ENCODE peak calls at places on chromosomes 12 and 14, in six cellular contexts. I is esophagus muscularis mucosa, L is A549, S is SK-N-SH, H is HepG2, F is GM12878. W is an unnamed sample.

GRCh38 chr14:73788871-73789590 is 62.6 kb upstream of the PTGR2 start:
- DNase-seq in I (no peak), L (no peak), S (no peak), H (no peak), F (no peak), W (no peak)

GRCh38 chr14:49982082-49982481 is 89.2 kb downstream of the ARF6 start:
- DNase-seq in I (no peak), L (no peak), S (no peak), H (no peak), F (no peak), W (no peak)

GRCh38 chr14:54450535-54450934 is 9.4 kb upstream of the CNIH1 start:
- DNase-seq in I (no peak), L (no peak), S (peak; percentile 39), H (no peak), F (peak; percentile 42), W (no peak)

GRCh38 chr14:49881296-49882006 is 11.4 kb upstream of the ARF6 start:
- DNase-seq in I (no peak), L (no peak), S (no peak), H (no peak), F (no peak), W (no peak)

GRCh38 chr12:11689591-11690158 is 40.2 kb downstream of the ETV6 start:
- DNase-seq in I (no peak), L (no peak), S (peak; percentile 75), H (no peak), F (no peak), W (no peak)

GRCh38 chr12:42575717-42576116 is 13.8 kb downstream of the PRICKLE1 start:
- DNase-seq in I (no peak), L (no peak), S (no peak), H (no peak), F (no peak), W (no peak)

GRCh38 chr14:103070971-103071542 is 13.0 kb upstream of the LBHD2 start:
- DNase-seq in I (no peak), L (no peak), S (no peak), H (no peak), F (no peak), W (no peak)

GRCh38 chr14:35352274-35353233 is 52.0 kb downstream of the NFKBIA start:
- DNase-seq in I (no peak), L (no peak), S (no peak), H (no peak), F (no peak), W (no peak)

GRCh38 chr14:66405158-66405557 is 81.0 kb upstream of the CCDC196 start:
- DNase-seq in I (peak; percentile 37), L (no peak), S (no peak), H (no peak), F (no peak), W (no peak)

GRCh38 chr12:95996034-95996658 is at the start of gene HAL:
- DNase-seq in I (no peak), L (peak; percentile 29), S (no peak), H (peak; percentile 86), F (no peak), W (peak; percentile 45)

GRCh38 chr12:121839993-121840761 is 18.5 kb downstream of the HPD start:
- DNase-seq in I (no peak), L (no peak), S (no peak), H (no peak), F (no peak), W (no peak)

GRCh38 chr12:111248221-111248620 is 120.7 kb downstream of the PHETA1 start:
- DNase-seq in I (no peak), L (no peak), S (peak; percentile 67), H (no peak), F (no peak), W (no peak)

GRCh38 chr12:24118675-24119074 is 169.2 kb upstream of the SOX5 start:
- DNase-seq in I (no peak), L (no peak), S (no peak), H (no peak), F (no peak), W (no peak)

GRCh38 chr12:93573552-93574223 is 1.2 kb downstream of the SOCS2 start:
- DNase-seq in I (no peak), L (no peak), S (no peak), H (no peak), F (no peak), W (no peak)

GRCh38 chr12:67630373-67631088 is 18.0 kb upstream of the DYRK2 start:
- DNase-seq in I (no peak), L (no peak), S (peak; percentile 15), H (peak; percentile 10), F (peak; percentile 53), W (peak; percentile 45)

GRCh38 chr12:1939316-1939715 is 20.9 kb upstream of the CACNA2D4 start:
- DNase-seq in I (no peak), L (no peak), S (no peak), H (no peak), F (no peak), W (no peak)

GRCh38 chr14:104240426-104241157 is 102.2 kb downstream of the KIF26A start:
- DNase-seq in I (no peak), L (no peak), S (peak; percentile 32), H (no peak), F (no peak), W (peak; percentile 21)

GRCh38 chr12:110661337-110661972 is 27.5 kb downstream of the HVCN1 start:
- DNase-seq in I (no peak), L (no peak), S (no peak), H (no peak), F (peak; percentile 92), W (peak; percentile 27)

GRCh38 chr12:89862511-89863331 is 154.1 kb upstream of the ATP2B1 start:
- DNase-seq in I (no peak), L (no peak), S (no peak), H (no peak), F (peak; percentile 79), W (no peak)

GRCh38 chr12:87982208-87982607 is 47.0 kb downstream of the C12orf50 start:
- DNase-seq in I (no peak), L (no peak), S (no peak), H (no peak), F (no peak), W (no peak)

GRCh38 chr12:55728932-55729591 is at the start of gene CD63:
- DNase-seq in I (peak; percentile 95), L (peak; percentile 84), S (peak; percentile 93), H (peak; percentile 56), F (no peak), W (peak; percentile 91)
- TF ChIP-seq EP300 in I (peak; percentile 35), L (peak; percentile 26), S (no peak), H (peak; percentile 12), F (no peak), W (no peak)

GRCh38 chr14:57136669-57137068 is 132.0 kb downstream of the EXOC5 start:
- DNase-seq in I (no peak), L (no peak), S (no peak), H (no peak), F (no peak), W (no peak)
- TF ChIP-seq EP300 in I (no peak), L (no peak), S (no peak), H (no peak), F (no peak), W (no peak)

GRCh38 chr12:56684745-56685369 is 3.2 kb downstream of the PTGES3 start:
- DNase-seq in I (no peak), L (peak; percentile 25), S (no peak), H (no peak), F (no peak), W (peak; percentile 8)

GRCh38 chr12:56688846-56689113 is 696 bp upstream of the PTGES3 start:
- DNase-seq in I (no peak), L (no peak), S (no peak), H (no peak), F (no peak), W (no peak)

GRCh38 chr12:56694161-56694560 is 6.1 kb upstream of the PTGES3 start:
- DNase-seq in I (no peak), L (no peak), S (no peak), H (no peak), F (no peak), W (no peak)

GRCh38 chr12:56687225-56688128 is 607 bp downstream of the PTGES3 start:
- DNase-seq in I (peak; percentile 92), L (peak; percentile 58), S (no peak), H (no peak), F (no peak), W (peak; percentile 64)

DNA sequence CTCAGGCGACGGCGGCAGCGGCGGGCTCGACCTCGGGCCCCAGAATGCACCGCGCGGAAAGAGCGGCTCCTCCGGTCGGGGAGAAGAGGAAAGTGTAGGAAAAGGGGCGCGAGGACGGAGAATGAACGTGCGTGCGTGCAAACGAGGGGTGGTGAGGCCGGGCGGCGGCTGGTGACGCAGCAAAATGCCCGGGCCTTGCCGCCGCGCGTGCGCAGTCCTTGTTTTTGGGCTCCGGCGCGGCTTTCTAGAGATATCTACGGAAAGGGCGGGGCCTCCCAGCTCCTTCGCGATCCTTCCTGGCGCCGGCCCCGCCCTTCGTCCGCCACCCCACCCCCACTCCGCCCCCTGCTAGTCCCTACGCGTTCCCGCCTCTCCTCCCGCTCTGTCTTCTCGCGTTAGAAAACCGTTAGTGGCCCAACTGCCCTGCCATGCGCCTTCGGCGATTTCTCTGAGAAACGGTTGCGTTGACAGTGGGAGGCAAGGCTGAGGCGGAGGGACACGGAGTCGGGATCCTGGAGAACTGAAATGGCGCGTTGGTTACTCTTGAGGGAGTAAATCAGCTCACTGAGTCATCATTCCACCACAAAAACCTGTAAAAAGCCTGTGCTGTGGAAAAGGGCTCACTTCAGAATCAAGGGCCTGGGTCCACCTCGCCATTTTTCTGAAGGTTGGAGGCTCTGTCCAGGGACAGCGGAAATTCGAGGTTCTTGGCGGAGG is at the start of gene PTGES3:
- DNase-seq in I (peak; percentile 99), L (peak; percentile 99), S (peak; percentile 97), H (peak; percentile 91), F (peak; percentile 92), W (peak; percentile 98)
- TF ChIP-seq EP300 in I (no peak), L (no peak), S (no peak), H (no peak), F (peak; percentile 47), W (no peak)

GRCh38 chr14:68770553-68771286 is 22.1 kb downstream of the ZFP36L1 start:
- DNase-seq in I (no peak), L (no peak), S (no peak), H (no peak), F (no peak), W (no peak)

GRCh38 chr14:68771631-68772030 is 21.2 kb downstream of the ZFP36L1 start:
- DNase-seq in I (no peak), L (no peak), S (no peak), H (no peak), F (no peak), W (no peak)

GRCh38 chr14:68775614-68776126 is 17.2 kb downstream of the ZFP36L1 start:
- DNase-seq in I (no peak), L (no peak), S (no peak), H (no peak), F (no peak), W (peak; percentile 17)

GRCh38 chr14:68774771-68775613 is 17.9 kb downstream of the ZFP36L1 start:
- DNase-seq in I (no peak), L (peak; percentile 81), S (no peak), H (peak; percentile 78), F (no peak), W (peak; percentile 14)

DNA sequence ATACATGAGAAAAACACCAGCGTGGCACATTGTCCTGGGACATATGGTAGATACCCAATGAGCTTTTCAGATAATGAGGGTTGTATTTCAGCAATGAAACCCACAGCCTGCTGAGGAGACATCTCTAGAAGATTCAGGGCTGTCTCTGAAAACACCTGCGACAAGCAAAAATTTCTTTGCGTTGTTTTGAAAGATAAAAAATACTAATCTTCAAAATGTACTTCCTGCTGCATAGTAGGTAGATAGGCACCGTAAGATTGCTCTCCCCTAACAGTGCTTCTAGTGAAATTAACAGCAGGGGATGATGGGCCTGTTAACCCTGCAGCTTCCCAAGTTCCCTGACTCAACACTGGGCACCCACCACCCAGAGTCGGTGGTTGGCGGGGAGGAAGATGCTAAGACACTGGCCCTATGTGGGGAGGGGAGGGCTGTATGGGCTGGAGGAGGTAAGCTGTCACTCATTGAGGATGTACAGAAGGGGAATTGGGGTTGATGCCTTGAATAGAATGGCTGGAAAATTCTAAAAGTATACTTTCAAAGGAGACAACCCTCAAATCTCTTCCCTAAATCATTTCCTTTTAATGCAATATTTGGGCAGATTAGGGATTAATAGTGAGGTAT is 20.0 kb downstream of the ZFP36L1 start:
- DNase-seq in I (no peak), L (no peak), S (no peak), H (no peak), F (no peak), W (no peak)
- TF ChIP-seq EP300 in I (no peak), L (no peak), S (no peak), H (no peak), F (no peak), W (no peak)